ENCODE peak calls at places on chromosome 12, in six cellular contexts. One of them, this sample, is unnamed.

GRCh38 chr12:9064201-9064814 is 51.4 kb downstream of the A2M start:
- DNase-seq in AG04450: no peak
- DNase-seq in epithelial cell of esophagus: peak; percentile 76
- DNase-seq in fibroblast of mammary gland: peak; percentile 44
- DNase-seq in astrocyte of the cerebellum: no peak
- DNase-seq in neural crest cell: peak; percentile 57
- DNase-seq in this sample: peak; percentile 68

GRCh38 chr12:46771268-46771837 is 54.4 kb downstream of the SLC38A4 start:
- DNase-seq in fibroblast of mammary gland: peak; percentile 17
- DNase-seq in epithelial cell of esophagus: no peak
- DNase-seq in AG04450: no peak
- DNase-seq in astrocyte of the cerebellum: no peak
- DNase-seq in neural crest cell: no peak
- DNase-seq in this sample: no peak

GRCh38 chr12:111437816-111438454 is 32.2 kb downstream of the SH2B3 start:
- DNase-seq in astrocyte of the cerebellum: no peak
- DNase-seq in neural crest cell: no peak
- DNase-seq in AG04450: no peak
- DNase-seq in epithelial cell of esophagus: peak; percentile 85
- DNase-seq in fibroblast of mammary gland: peak; percentile 90
- DNase-seq in this sample: no peak

GRCh38 chr12:14962180-14962579 is 779 bp upstream of the ARHGDIB start:
- DNase-seq in AG04450: no peak
- DNase-seq in epithelial cell of esophagus: no peak
- DNase-seq in neural crest cell: no peak
- DNase-seq in fibroblast of mammary gland: no peak
- DNase-seq in astrocyte of the cerebellum: no peak
- DNase-seq in this sample: no peak

GRCh38 chr12:124233846-124234620 is 60.9 kb upstream of the RFLNA start:
- DNase-seq in fibroblast of mammary gland: no peak
- DNase-seq in astrocyte of the cerebellum: no peak
- DNase-seq in epithelial cell of esophagus: peak; percentile 85
- DNase-seq in neural crest cell: no peak
- DNase-seq in AG04450: no peak
- DNase-seq in this sample: no peak

GRCh38 chr12:108799528-108800243 is 57.7 kb downstream of the SSH1 start:
- DNase-seq in neural crest cell: no peak
- DNase-seq in AG04450: no peak
- DNase-seq in astrocyte of the cerebellum: no peak
- DNase-seq in fibroblast of mammary gland: peak; percentile 22
- DNase-seq in epithelial cell of esophagus: no peak
- DNase-seq in this sample: no peak

GRCh38 chr12:130254476-130255276 is 83.0 kb upstream of the PIWIL1 start:
- DNase-seq in epithelial cell of esophagus: no peak
- DNase-seq in neural crest cell: peak; percentile 5
- DNase-seq in fibroblast of mammary gland: no peak
- DNase-seq in astrocyte of the cerebellum: peak; percentile 12
- DNase-seq in AG04450: no peak
- DNase-seq in this sample: no peak

GRCh38 chr12:52860102-52860838 is 11.5 kb upstream of the KRT78 start:
- DNase-seq in AG04450: no peak
- DNase-seq in astrocyte of the cerebellum: no peak
- DNase-seq in fibroblast of mammary gland: peak; percentile 56
- DNase-seq in neural crest cell: no peak
- DNase-seq in epithelial cell of esophagus: peak; percentile 97
- DNase-seq in this sample: no peak

GRCh38 chr12:130872179-130873096 is 572 bp downstream of the RAN start:
- DNase-seq in AG04450: no peak
- DNase-seq in neural crest cell: peak; percentile 17
- DNase-seq in astrocyte of the cerebellum: no peak
- DNase-seq in fibroblast of mammary gland: no peak
- DNase-seq in epithelial cell of esophagus: peak; percentile 36
- DNase-seq in this sample: peak; percentile 64

GRCh38 chr12:121892673-121893561 is 4.3 kb downstream of the PSMD9 start:
- DNase-seq in neural crest cell: no peak
- DNase-seq in AG04450: no peak
- DNase-seq in epithelial cell of esophagus: no peak
- DNase-seq in astrocyte of the cerebellum: no peak
- DNase-seq in fibroblast of mammary gland: no peak
- DNase-seq in this sample: no peak

GRCh38 chr12:121893901-121894540 is 5.4 kb downstream of the PSMD9 start:
- DNase-seq in neural crest cell: no peak
- DNase-seq in epithelial cell of esophagus: peak; percentile 85
- DNase-seq in astrocyte of the cerebellum: peak; percentile 45
- DNase-seq in fibroblast of mammary gland: peak; percentile 82
- DNase-seq in AG04450: peak; percentile 50
- DNase-seq in this sample: no peak

GRCh38 chr12:121898287-121898686 is 9.7 kb downstream of the PSMD9 start:
- DNase-seq in epithelial cell of esophagus: no peak
- DNase-seq in astrocyte of the cerebellum: no peak
- DNase-seq in neural crest cell: no peak
- DNase-seq in fibroblast of mammary gland: no peak
- DNase-seq in AG04450: no peak
- DNase-seq in this sample: no peak

GRCh38 chr12:121889267-121889624 is 656 bp downstream of the PSMD9 start:
- DNase-seq in fibroblast of mammary gland: no peak
- DNase-seq in epithelial cell of esophagus: no peak
- DNase-seq in astrocyte of the cerebellum: no peak
- DNase-seq in AG04450: no peak
- DNase-seq in neural crest cell: no peak
- DNase-seq in this sample: no peak

GRCh38 chr12:121894633-121895032 is 6.0 kb downstream of the PSMD9 start:
- DNase-seq in epithelial cell of esophagus: peak; percentile 50
- DNase-seq in astrocyte of the cerebellum: peak; percentile 42
- DNase-seq in neural crest cell: no peak
- DNase-seq in fibroblast of mammary gland: peak; percentile 63
- DNase-seq in AG04450: no peak
- DNase-seq in this sample: peak; percentile 33
- TF ChIP-seq CTCF in epithelial cell of esophagus: peak; percentile 36
- TF ChIP-seq CTCF in astrocyte of the cerebellum: peak; percentile 51
- TF ChIP-seq CTCF in neural crest cell: peak; percentile 44
- TF ChIP-seq CTCF in fibroblast of mammary gland: peak; percentile 31
- TF ChIP-seq CTCF in AG04450: peak; percentile 44
- TF ChIP-seq CTCF in this sample: peak; percentile 40

GRCh38 chr12:116416161-116416560 is 138.7 kb upstream of the MED13L start:
- DNase-seq in AG04450: no peak
- DNase-seq in fibroblast of mammary gland: no peak
- DNase-seq in epithelial cell of esophagus: no peak
- DNase-seq in neural crest cell: no peak
- DNase-seq in astrocyte of the cerebellum: no peak
- DNase-seq in this sample: no peak
- TF ChIP-seq CTCF in AG04450: no peak
- TF ChIP-seq CTCF in fibroblast of mammary gland: no peak
- TF ChIP-seq CTCF in epithelial cell of esophagus: no peak
- TF ChIP-seq CTCF in neural crest cell: no peak
- TF ChIP-seq CTCF in astrocyte of the cerebellum: no peak
- TF ChIP-seq CTCF in this sample: no peak

DNA sequence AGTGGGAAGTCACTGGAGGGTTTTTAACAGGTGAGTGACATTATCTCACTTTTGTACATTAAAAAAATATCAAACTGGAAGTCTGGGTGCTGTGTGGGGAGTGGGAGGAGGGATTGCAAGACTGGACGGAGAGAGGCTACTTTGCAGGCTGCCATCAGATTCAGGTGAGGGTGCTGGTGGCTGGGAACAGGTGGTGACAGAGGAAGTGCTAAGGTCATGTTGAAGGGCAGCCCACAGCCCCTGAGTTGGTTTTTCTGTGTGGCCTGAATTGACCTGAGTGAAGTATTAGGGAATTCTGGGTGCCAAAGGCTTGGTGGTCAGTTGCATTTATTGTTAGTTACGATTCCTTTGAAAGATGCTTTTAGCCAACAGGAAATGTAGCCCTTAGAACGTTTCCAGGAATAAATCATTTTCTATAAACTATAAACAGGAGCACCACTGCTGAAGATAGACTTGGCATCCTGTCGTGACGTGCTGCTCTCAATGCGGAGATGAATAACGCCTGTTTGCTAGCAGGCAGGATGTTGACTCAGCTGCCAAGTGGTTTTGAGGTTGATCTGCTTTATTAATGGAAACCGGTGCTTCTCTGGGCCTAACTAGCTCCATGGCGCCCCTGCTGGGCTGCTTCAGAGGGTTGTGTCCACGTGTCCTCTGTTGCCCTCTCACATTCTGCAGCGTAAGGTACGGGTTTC is 707.5 kb upstream of the TMEM132C start:
- DNase-seq in neural crest cell: no peak
- DNase-seq in epithelial cell of esophagus: peak; percentile 82
- DNase-seq in astrocyte of the cerebellum: peak; percentile 97
- DNase-seq in AG04450: peak; percentile 70
- DNase-seq in fibroblast of mammary gland: peak; percentile 97
- DNase-seq in this sample: peak; percentile 29
- TF ChIP-seq CTCF in neural crest cell: peak; percentile 40
- TF ChIP-seq CTCF in epithelial cell of esophagus: no peak
- TF ChIP-seq CTCF in astrocyte of the cerebellum: peak; percentile 87
- TF ChIP-seq CTCF in AG04450: peak; percentile 71
- TF ChIP-seq CTCF in fibroblast of mammary gland: peak; percentile 70
- TF ChIP-seq CTCF in this sample: peak; percentile 20

GRCh38 chr12:102876883-102877282 is 40.2 kb downstream of the PAH start:
- DNase-seq in neural crest cell: no peak
- DNase-seq in astrocyte of the cerebellum: no peak
- DNase-seq in epithelial cell of esophagus: no peak
- DNase-seq in AG04450: no peak
- DNase-seq in fibroblast of mammary gland: no peak
- DNase-seq in this sample: peak; percentile 15
- TF ChIP-seq CTCF in neural crest cell: peak; percentile 41
- TF ChIP-seq CTCF in astrocyte of the cerebellum: no peak
- TF ChIP-seq CTCF in epithelial cell of esophagus: no peak
- TF ChIP-seq CTCF in AG04450: no peak
- TF ChIP-seq CTCF in fibroblast of mammary gland: no peak
- TF ChIP-seq CTCF in this sample: peak; percentile 32

GRCh38 chr12:6963016-6963731 is 7.3 kb downstream of the PHB2 start:
- DNase-seq in astrocyte of the cerebellum: no peak
- DNase-seq in neural crest cell: no peak
- DNase-seq in fibroblast of mammary gland: no peak
- DNase-seq in AG04450: no peak
- DNase-seq in epithelial cell of esophagus: peak; percentile 95
- DNase-seq in this sample: no peak
- TF ChIP-seq CTCF in astrocyte of the cerebellum: no peak
- TF ChIP-seq CTCF in neural crest cell: no peak
- TF ChIP-seq CTCF in fibroblast of mammary gland: no peak
- TF ChIP-seq CTCF in AG04450: no peak
- TF ChIP-seq CTCF in epithelial cell of esophagus: peak; percentile 41
- TF ChIP-seq CTCF in this sample: no peak

GRCh38 chr12:121009744-121010143 is 6.5 kb downstream of the C12orf43 start:
- DNase-seq in neural crest cell: peak; percentile 14
- DNase-seq in fibroblast of mammary gland: peak; percentile 46
- DNase-seq in AG04450: no peak
- DNase-seq in astrocyte of the cerebellum: peak; percentile 13
- DNase-seq in epithelial cell of esophagus: peak; percentile 71
- DNase-seq in this sample: peak; percentile 33
- TF ChIP-seq CTCF in neural crest cell: peak; percentile 68
- TF ChIP-seq CTCF in fibroblast of mammary gland: peak; percentile 46
- TF ChIP-seq CTCF in AG04450: peak; percentile 56
- TF ChIP-seq CTCF in astrocyte of the cerebellum: peak; percentile 63
- TF ChIP-seq CTCF in epithelial cell of esophagus: peak; percentile 76
- TF ChIP-seq CTCF in this sample: peak; percentile 38

GRCh38 chr12:99769581-99769980 is 122.0 kb downstream of the GARIN6 start:
- DNase-seq in neural crest cell: no peak
- DNase-seq in astrocyte of the cerebellum: no peak
- DNase-seq in AG04450: no peak
- DNase-seq in epithelial cell of esophagus: no peak
- DNase-seq in fibroblast of mammary gland: no peak
- DNase-seq in this sample: no peak

GRCh38 chr12:99765469-99766114 is 118.0 kb downstream of the GARIN6 start:
- DNase-seq in fibroblast of mammary gland: no peak
- DNase-seq in neural crest cell: no peak
- DNase-seq in astrocyte of the cerebellum: no peak
- DNase-seq in epithelial cell of esophagus: no peak
- DNase-seq in AG04450: no peak
- DNase-seq in this sample: no peak

GRCh38 chr12:99766408-99766807 is 118.9 kb downstream of the GARIN6 start:
- DNase-seq in neural crest cell: no peak
- DNase-seq in fibroblast of mammary gland: no peak
- DNase-seq in AG04450: no peak
- DNase-seq in astrocyte of the cerebellum: no peak
- DNase-seq in epithelial cell of esophagus: peak; percentile 75
- DNase-seq in this sample: no peak

GRCh38 chr12:99768758-99769157 is 121.2 kb downstream of the GARIN6 start:
- DNase-seq in fibroblast of mammary gland: no peak
- DNase-seq in AG04450: no peak
- DNase-seq in neural crest cell: no peak
- DNase-seq in epithelial cell of esophagus: no peak
- DNase-seq in astrocyte of the cerebellum: no peak
- DNase-seq in this sample: no peak

GRCh38 chr12:99767809-99768208 is 120.3 kb downstream of the GARIN6 start:
- DNase-seq in fibroblast of mammary gland: peak; percentile 40
- DNase-seq in astrocyte of the cerebellum: no peak
- DNase-seq in neural crest cell: no peak
- DNase-seq in epithelial cell of esophagus: peak; percentile 33
- DNase-seq in AG04450: no peak
- DNase-seq in this sample: no peak
- TF ChIP-seq CTCF in fibroblast of mammary gland: peak; percentile 51
- TF ChIP-seq CTCF in astrocyte of the cerebellum: peak; percentile 16
- TF ChIP-seq CTCF in neural crest cell: peak; percentile 75
- TF ChIP-seq CTCF in epithelial cell of esophagus: peak; percentile 39
- TF ChIP-seq CTCF in AG04450: peak; percentile 50
- TF ChIP-seq CTCF in this sample: peak; percentile 47

DNA sequence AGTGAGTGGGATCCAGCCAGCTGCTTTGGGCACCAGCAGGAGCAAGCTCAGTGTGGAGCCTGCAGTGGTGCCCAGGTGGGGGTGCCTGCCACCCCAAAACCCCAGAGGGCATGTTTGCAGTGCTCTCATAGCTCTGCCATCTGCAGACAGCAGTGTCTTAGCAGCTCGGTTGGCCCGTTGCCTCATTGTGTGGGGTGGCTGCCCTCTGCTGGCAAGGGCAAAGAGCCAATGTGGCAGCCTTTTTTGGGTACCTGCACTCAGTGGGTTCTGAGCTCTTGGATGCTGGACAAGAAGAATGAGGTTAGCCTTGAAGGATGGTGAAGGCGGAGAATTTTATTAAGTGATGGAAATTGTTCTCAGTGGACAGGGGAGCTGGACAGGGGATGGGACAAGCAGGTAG is 52.3 kb downstream of the NEUROD4 start:
- DNase-seq in epithelial cell of esophagus: peak; percentile 63
- DNase-seq in neural crest cell: no peak
- DNase-seq in fibroblast of mammary gland: peak; percentile 15
- DNase-seq in astrocyte of the cerebellum: no peak
- DNase-seq in AG04450: no peak
- DNase-seq in this sample: peak; percentile 27
- TF ChIP-seq CTCF in epithelial cell of esophagus: peak; percentile 64
- TF ChIP-seq CTCF in neural crest cell: peak; percentile 47
- TF ChIP-seq CTCF in fibroblast of mammary gland: peak; percentile 34
- TF ChIP-seq CTCF in astrocyte of the cerebellum: peak; percentile 18
- TF ChIP-seq CTCF in AG04450: no peak
- TF ChIP-seq CTCF in this sample: peak; percentile 31